ENCODE peak calls at places on chromosomes 13 and 19, in six cellular contexts. E is lung; W is epithelial cell of esophagus; K is IMR-90; X is A549; N is CD8-positive, alpha-beta T cell. F is an unnamed sample.

GRCh38 chr13:51148223-51148951 is 37.3 kb upstream of the C13orf42 start:
- DNase-seq in E (no peak), W (no peak), K (no peak), X (no peak), N (no peak), F (no peak)

GRCh38 chr13:98447881-98448641 is 128.8 kb downstream of the STK24 start:
- DNase-seq in E (no peak), W (peak; percentile 63), K (no peak), X (peak; percentile 38), N (no peak), F (peak; percentile 41)

GRCh38 chr19:9075064-9075964 is 11.5 kb upstream of the OR1M1 start:
- DNase-seq in E (peak; percentile 54), W (peak; percentile 98), K (peak; percentile 83), X (peak; percentile 95), N (no peak), F (peak; percentile 98)

GRCh38 chr19:45152504-45153338 is 8.1 kb downstream of the NKPD1 start:
- DNase-seq in E (no peak), W (peak; percentile 48), K (peak; percentile 40), X (no peak), N (peak; percentile 54), F (peak; percentile 78)

GRCh38 chr19:11013771-11014170 is 52.9 kb downstream of the SMARCA4 start:
- DNase-seq in E (no peak), W (no peak), K (no peak), X (no peak), N (no peak), F (no peak)

GRCh38 chr13:44142911-44143665 is 230.5 kb upstream of the SERP2 start:
- DNase-seq in E (no peak), W (peak; percentile 87), K (peak; percentile 49), X (peak; percentile 45), N (no peak), F (peak; percentile 67)

GRCh38 chr19:19775891-19776205 is 42.9 kb upstream of the ZNF14 start:
- DNase-seq in E (no peak), W (no peak), K (no peak), X (no peak), N (no peak), F (no peak)

GRCh38 chr13:52406629-52407028 is 657 bp upstream of the THSD1 start:
- DNase-seq in E (no peak), W (no peak), K (no peak), X (no peak), N (no peak), F (no peak)

GRCh38 chr13:59483441-59484116 is 680.1 kb downstream of the DIAPH3 start:
- DNase-seq in E (no peak), W (no peak), K (peak; percentile 17), X (no peak), N (no peak), F (peak; percentile 51)

GRCh38 chr13:33787051-33787591 is 30.8 kb upstream of the RFC3 start:
- DNase-seq in E (no peak), W (no peak), K (no peak), X (no peak), N (no peak), F (peak; percentile 17)

GRCh38 chr13:51632643-51633357 is 48.5 kb downstream of the WDFY2 start:
- DNase-seq in E (no peak), W (no peak), K (no peak), X (no peak), N (no peak), F (no peak)

GRCh38 chr19:47243776-47244547 is 12.4 kb upstream of the CCDC9 start:
- DNase-seq in E (peak; percentile 92), W (peak; percentile 95), K (peak; percentile 97), X (peak; percentile 94), N (peak; percentile 85), F (peak; percentile 99)

GRCh38 chr13:26378116-26378515 is 124.2 kb downstream of the CDK8 start:
- DNase-seq in E (no peak), W (no peak), K (no peak), X (no peak), N (no peak), F (no peak)

GRCh38 chr19:47005164-47005641 is 14.4 kb upstream of the NPAS1 start:
- DNase-seq in E (no peak), W (peak; percentile 17), K (no peak), X (no peak), N (no peak), F (no peak)

GRCh38 chr13:24233351-24233901 is 72.9 kb downstream of the SPATA13 start:
- DNase-seq in E (no peak), W (no peak), K (peak; percentile 64), X (no peak), N (no peak), F (peak; percentile 94)

GRCh38 chr13:64397699-64398098 is 2832.4 kb downstream of the PCDH9 start:
- DNase-seq in E (no peak), W (no peak), K (peak; percentile 2), X (no peak), N (no peak), F (peak; percentile 43)

GRCh38 chr13:99659234-99659633 is 158.0 kb downstream of the TM9SF2 start:
- DNase-seq in E (no peak), W (no peak), K (no peak), X (no peak), N (no peak), F (no peak)

GRCh38 chr13:109938255-109938936 is 152.0 kb upstream of the IRS2 start:
- DNase-seq in E (no peak), W (peak; percentile 90), K (peak; percentile 93), X (no peak), N (no peak), F (peak; percentile 85)

GRCh38 chr19:40744554-40745401 is 5.5 kb downstream of the ACTMAP start:
- DNase-seq in E (peak; percentile 77), W (no peak), K (no peak), X (no peak), N (peak; percentile 42), F (peak; percentile 53)

GRCh38 chr13:89695343-89696257 is 1651.9 kb upstream of the MIR17HG start:
- DNase-seq in E (peak; percentile 37), W (peak; percentile 63), K (peak; percentile 8), X (peak; percentile 0), N (no peak), F (peak; percentile 69)

GRCh38 chr13:74080762-74081161 is 53.4 kb downstream of the KLF12 start:
- DNase-seq in E (no peak), W (no peak), K (no peak), X (no peak), N (no peak), F (no peak)
- H3K4me3 ChIP-seq in E (no peak overlapping the region), W (no peak overlapping the region), K (no peak overlapping the region), X (no peak overlapping the region), N (no peak overlapping the region), F (no peak overlapping the region)

GRCh38 chr19:49772850-49773432 is 6.1 kb downstream of the AP2A1 start:
- DNase-seq in E (no peak), W (peak; percentile 18), K (no peak), X (no peak), N (no peak), F (no peak)
- H3K4me3 ChIP-seq in E (no peak overlapping the region), W (no peak overlapping the region), K (no peak overlapping the region), X (no peak overlapping the region), N (no peak overlapping the region), F (no peak overlapping the region)

GRCh38 chr19:6587093-6587820 is 3.7 kb downstream of the CD70 start:
- DNase-seq in E (no peak), W (no peak), K (no peak), X (no peak), N (no peak), F (no peak)

GRCh38 chr19:6590458-6591319 is at the start of gene CD70:
- DNase-seq in E (no peak), W (peak; percentile 51), K (no peak), X (peak; percentile 69), N (peak; percentile 41), F (no peak)

GRCh38 chr19:6587998-6588507 is 2.9 kb downstream of the CD70 start:
- DNase-seq in E (no peak), W (no peak), K (no peak), X (no peak), N (no peak), F (no peak)

GRCh38 chr19:6588508-6589345 is 2.2 kb downstream of the CD70 start:
- DNase-seq in E (no peak), W (no peak), K (no peak), X (no peak), N (no peak), F (no peak)

DNA sequence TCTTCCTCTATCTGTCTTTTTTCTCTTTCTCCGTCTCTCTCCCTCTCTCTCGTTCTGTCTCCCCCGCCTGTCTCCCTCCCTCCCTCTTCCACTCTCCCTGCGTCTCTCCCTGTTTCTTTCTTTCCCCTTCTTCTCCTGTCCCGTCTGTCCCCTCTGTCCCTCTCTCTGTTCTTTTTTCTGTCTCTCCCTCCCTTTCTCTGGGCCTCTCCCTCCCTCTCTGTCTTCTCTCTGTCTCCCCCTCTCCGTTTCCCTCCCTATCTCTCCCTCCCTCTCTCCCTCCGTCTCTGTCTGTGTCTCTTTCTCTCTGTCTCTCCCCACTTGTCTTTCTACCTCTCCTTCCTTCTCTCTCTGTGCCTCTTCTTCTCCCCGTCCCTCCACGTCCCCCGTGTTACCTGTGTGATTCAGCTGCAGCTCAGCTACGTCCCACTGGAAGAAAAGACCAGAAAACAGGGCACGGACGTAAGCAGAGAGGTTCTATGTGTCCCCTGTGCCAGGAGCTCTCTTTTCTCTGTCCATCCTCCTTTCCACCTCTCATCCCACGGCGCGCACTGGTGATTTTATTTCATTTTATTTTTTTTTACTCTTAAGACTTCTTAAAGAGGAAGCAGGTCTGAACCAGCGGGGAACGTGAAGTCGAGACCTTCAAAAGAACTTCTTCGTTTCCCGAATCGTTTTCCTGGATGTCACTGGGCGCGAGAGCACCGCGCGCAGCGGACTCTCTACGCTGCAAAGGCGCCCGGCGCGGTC is 1.1 kb downstream of the CD70 start:
- DNase-seq in E (no peak), W (no peak), K (no peak), X (no peak), N (no peak), F (no peak)
- H3K4me3 ChIP-seq in E (no peak overlapping the region), W (no peak overlapping the region), K (no peak overlapping the region), X (peak overlapping the region; percentile 51), N (peak overlapping the region; percentile 35), F (no peak overlapping the region)

DNA sequence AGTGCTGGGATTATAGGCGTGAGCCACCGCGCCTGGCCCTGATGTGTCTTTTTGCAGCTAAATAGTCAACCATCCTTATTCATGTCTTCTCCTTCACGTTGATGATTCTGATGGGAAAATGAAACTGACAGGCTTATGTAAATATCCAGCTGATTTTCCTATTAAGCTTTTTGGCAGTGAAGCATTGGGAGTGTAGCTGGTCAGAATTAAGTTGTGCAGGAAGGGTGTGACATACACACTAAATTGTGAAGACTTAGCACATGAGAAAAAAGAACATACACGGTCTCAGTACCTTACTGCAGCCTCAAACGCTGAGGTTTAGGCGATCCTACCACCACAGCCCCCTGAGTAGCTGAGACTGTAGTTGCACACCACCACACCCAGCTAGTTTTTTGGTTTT is 50.5 kb upstream of the USE1 start:
- DNase-seq in E (no peak), W (no peak), K (no peak), X (no peak), N (no peak), F (no peak)
- H3K4me3 ChIP-seq in E (no peak overlapping the region), W (no peak overlapping the region), K (no peak overlapping the region), X (no peak overlapping the region), N (no peak overlapping the region), F (no peak overlapping the region)

F was measured in choroid plexus epithelial cell.